ENCODE peak calls at places on chromosomes 3 and 15, in six cellular contexts. N is upper lobe of right lung, P is mesothelial cell of epicardium, U is T-cell, D is GM20000, R is cardiac muscle cell. Z is an unnamed sample.

GRCh38 chr3:52056521-52056967 is at the start of gene DUSP7:
- DNase-seq in N (peak), R (peak), D (peak), P (peak), U (peak), Z (no peak)

GRCh38 chr3:181402347-181402746 is 309.4 kb upstream of the SOX2 start:
- DNase-seq in N (no peak), R (no peak), U (no peak), D (no peak), P (no peak), Z (no peak)

GRCh38 chr3:58824285-58824684 is 157.7 kb upstream of the FAM3D start:
- DNase-seq in U (no peak), P (peak), R (peak), D (peak), N (peak), Z (peak)

GRCh38 chr3:86416334-86416733 is 574.6 kb downstream of the VGLL3 start:
- DNase-seq in R (no peak), N (no peak), D (no peak), U (no peak), P (no peak), Z (no peak)

GRCh38 chr15:101006931-101007687 is 88.0 kb downstream of the LRRK1 start:
- DNase-seq in N (peak), R (peak), U (peak), P (peak), D (peak), Z (peak)

GRCh38 chr15:45429974-45430792 is 51.8 kb upstream of the GATM start:
- DNase-seq in U (peak), D (peak), N (peak), P (peak), R (peak), Z (peak)

GRCh38 chr15:57398336-57398735 is 22.0 kb downstream of the CGNL1 start:
- DNase-seq in R (no peak), N (no peak), D (no peak), U (no peak), P (no peak), Z (no peak)

GRCh38 chr15:72037321-72037720 is 80.6 kb downstream of the MYO9A start:
- DNase-seq in D (no peak), N (no peak), U (no peak), P (no peak), R (no peak), Z (peak)

GRCh38 chr15:63818191-63818590 is 15.6 kb downstream of the HERC1 start:
- DNase-seq in R (peak), N (no peak), P (no peak), U (peak), D (no peak), Z (no peak)

GRCh38 chr15:60086676-60087446 is 82.8 kb downstream of the FOXB1 start:
- DNase-seq in D (no peak), R (no peak), N (no peak), P (no peak), U (no peak), Z (no peak)

GRCh38 chr15:98900382-98900781 is 107.2 kb downstream of the PGPEP1L start:
- DNase-seq in P (no peak), U (no peak), R (peak), N (no peak), D (no peak), Z (peak)

GRCh38 chr3:122697952-122698625 is 17.4 kb downstream of the PARP14 start:
- DNase-seq in U (no peak), R (no peak), N (no peak), P (no peak), D (peak), Z (no peak)

GRCh38 chr15:36644156-36644896 is 64.9 kb downstream of the CDIN1 start:
- DNase-seq in D (no peak), N (no peak), R (no peak), P (no peak), U (no peak), Z (no peak)

GRCh38 chr3:119295816-119296484 is 1.8 kb downstream of the ARHGAP31 start:
- DNase-seq in R (no peak), D (peak), N (no peak), U (no peak), P (no peak), Z (no peak)

GRCh38 chr3:15292765-15293522 is 39.4 kb downstream of the SH3BP5 start:
- DNase-seq in R (peak), D (no peak), P (no peak), U (no peak), N (peak), Z (no peak)

GRCh38 chr15:67198157-67198754 is 56.2 kb downstream of the AAGAB start:
- DNase-seq in U (no peak), N (no peak), D (peak), R (no peak), P (no peak), Z (no peak)

GRCh38 chr15:37015476-37015875 is 84.9 kb downstream of the MEIS2 start:
- DNase-seq in R (no peak), D (no peak), P (no peak), N (no peak), U (no peak), Z (no peak)

GRCh38 chr15:67303490-67304363 is 49.1 kb downstream of the IQCH start:
- DNase-seq in R (peak), N (no peak), U (peak), P (no peak), D (peak), Z (peak)

GRCh38 chr15:80010131-80010673 is 39.2 kb upstream of the BCL2A1 start:
- DNase-seq in R (peak), U (no peak), D (no peak), P (no peak), N (no peak), Z (no peak)

GRCh38 chr3:55746808-55747413 is 259.8 kb upstream of the WNT5A start:
- DNase-seq in D (peak), U (no peak), N (no peak), P (no peak), R (peak), Z (no peak)

GRCh38 chr15:75029378-75030022 is 6.1 kb downstream of the PPCDC start:
- DNase-seq in R (peak), N (peak), P (peak), U (peak), D (peak), Z (peak)

GRCh38 chr15:51801391-51801835 is 28.0 kb upstream of the TMOD3 start:
- DNase-seq in P (no peak), U (no peak), D (peak), R (peak), N (no peak), Z (peak)

GRCh38 chr3:78610462-78611125 is 1157.2 kb downstream of the ROBO1 start:
- DNase-seq in D (no peak), P (no peak), U (no peak), N (no peak), R (no peak), Z (peak)

GRCh38 chr3:194983121-194983520 is 287.8 kb downstream of the XXYLT1 start:
- DNase-seq in R (no peak), D (no peak), P (no peak), U (no peak), N (no peak), Z (no peak)

Z was measured in brain microvascular endothelial cell.